ENCODE peak calls at places on chromosomes 1 and 21, in four cellular contexts. T is hepatocyte, J is ascending aorta, I is HCT116. M is an unnamed sample. For H3K9me3, the result is how much of the 10 kb centered on the place peaks cover.

GRCh38 chr1:234972411-234973191 is 156.0 kb downstream of the TOMM20 start:
- DNase-seq in T (no peak), J (peak), I (no peak), M (no peak)

GRCh38 chr21:16082038-16082816 is 352.4 kb downstream of the USP25 start:
- DNase-seq in T (peak), J (no peak), I (no peak), M (no peak)

GRCh38 chr1:66402194-66402593 is 131.8 kb upstream of the SGIP1 start:
- DNase-seq in T (no peak), J (peak), I (no peak), M (peak)

GRCh38 chr1:114334297-114334696 is 176.7 kb downstream of the TRIM33 start:
- DNase-seq in T (no peak), J (no peak), I (no peak), M (no peak)

GRCh38 chr21:46114963-46115362 is 17.1 kb downstream of the COL6A2 start:
- DNase-seq in T (no peak), J (peak), I (no peak), M (peak)

GRCh38 chr1:12075195-12076114 is 12.4 kb downstream of the TNFRSF8 start:
- DNase-seq in T (peak), J (no peak), I (no peak), M (no peak)

GRCh38 chr1:117466761-117467160 is 99.5 kb downstream of the MAN1A2 start:
- DNase-seq in T (no peak), J (no peak), I (no peak), M (no peak)

GRCh38 chr1:85148524-85149250 is 52.1 kb downstream of the SYDE2 start:
- DNase-seq in T (no peak), J (no peak), I (no peak), M (no peak)

GRCh38 chr1:241081473-241081872 is 275.5 kb downstream of the RGS7 start:
- DNase-seq in T (no peak), J (no peak), I (no peak), M (no peak)

GRCh38 chr1:225655509-225656258 is 2.8 kb upstream of the ENAH start:
- DNase-seq in T (peak), J (peak), I (peak), M (peak)

GRCh38 chr1:221766210-221766609 is 24.3 kb upstream of the DUSP10 start:
- DNase-seq in T (no peak), J (no peak), I (no peak), M (no peak)

GRCh38 chr1:6899141-6899540 is 113.9 kb downstream of the CAMTA1 start:
- DNase-seq in T (no peak), J (no peak), I (no peak), M (no peak)

GRCh38 chr1:12617511-12617900 is 504 bp downstream of the DHRS3 start:
- DNase-seq in T (peak), J (no peak), I (no peak), M (no peak)

GRCh38 chr1:15714438-15715136 is 21.5 kb upstream of the SLC25A34 start:
- DNase-seq in T (no peak), J (no peak), I (no peak), M (no peak)

GRCh38 chr1:212013672-212014071 is 21.7 kb downstream of the INTS7 start:
- DNase-seq in T (no peak), J (no peak), I (no peak), M (no peak)

GRCh38 chr1:201790261-201790660 is 38.7 kb upstream of the IPO9 start:
- DNase-seq in T (no peak), J (peak), I (no peak), M (no peak)

GRCh38 chr1:53971718-53972117 is 25.6 kb downstream of the LRRC42 start:
- DNase-seq in T (no peak), J (no peak), I (no peak), M (no peak)

GRCh38 chr21:41426656-41427311 is 745 bp downstream of the MX1 start:
- DNase-seq in T (no peak), J (no peak), I (no peak), M (no peak)

GRCh38 chr1:22751124-22751531 is 40.5 kb downstream of the EPHB2 start:
- DNase-seq in T (no peak), J (no peak), I (no peak), M (no peak)

GRCh38 chr21:43361493-43362296 is 65.2 kb downstream of the SIK1 start:
- DNase-seq in T (peak), J (no peak), I (no peak), M (no peak)

GRCh38 chr1:235908742-235909520 is 42.2 kb upstream of the LYST start:
- DNase-seq in T (no peak), J (peak), I (peak), M (peak)

GRCh38 chr1:119220980-119221379 is 80.5 kb upstream of the WARS2 start:
- DNase-seq in T (no peak), J (no peak), I (no peak), M (no peak)

GRCh38 chr1:55682198-55682597 is 467.0 kb upstream of the USP24 start:
- DNase-seq in T (no peak), J (no peak), I (no peak), M (no peak)

GRCh38 chr21:38712076-38712475 is 93.7 kb upstream of the ETS2 start:
- DNase-seq in T (peak), J (peak), I (peak), M (no peak)

GRCh38 chr1:2585318-2586092 is 1.1 kb upstream of the PRXL2B start:
- DNase-seq in T (peak), J (peak), I (no peak), M (peak)

GRCh38 chr1:32536117-32536516 is 3.1 kb upstream of the ZBTB8A start:
- DNase-seq in T (no peak), J (no peak), I (no peak), M (no peak)

GRCh38 chr1:70727891-70728443 is 316.9 kb downstream of the CTH start:
- DNase-seq in T (no peak), J (no peak), I (no peak), M (no peak)

GRCh38 chr1:227889047-227889862 is 58.5 kb downstream of the WNT9A start:
- DNase-seq in T (peak), J (peak), I (no peak), M (no peak)

GRCh38 chr21:35905973-35906357 is 154.4 kb downstream of the SETD4 start:
- DNase-seq in T (no peak), J (no peak), I (no peak), M (no peak)

GRCh38 chr21:35909456-35910178 is 150.7 kb downstream of the SETD4 start:
- DNase-seq in T (no peak), J (no peak), I (no peak), M (no peak)

GRCh38 chr21:35906587-35906986 is 153.7 kb downstream of the SETD4 start:
- DNase-seq in T (no peak), J (no peak), I (no peak), M (no peak)

GRCh38 chr21:35908311-35909078 is 151.8 kb downstream of the SETD4 start:
- DNase-seq in T (no peak), J (no peak), I (no peak), M (no peak)

GRCh38 chr21:35904995-35905972 is 155.0 kb downstream of the SETD4 start:
- DNase-seq in T (no peak), J (no peak), I (no peak), M (no peak)
- H3K9me3 ChIP-seq in T (under half), J (under half), I (under half), M (under half)

GRCh38 chr1:156524481-156524869 is 23.9 kb upstream of the MEF2D start:
- DNase-seq in T (no peak), J (no peak), I (no peak), M (no peak)
- H3K4me3 ChIP-seq in T (no peak), J (no peak), I (no peak), M (no peak)

GRCh38 chr1:62337785-62338631 is 18.8 kb upstream of the KANK4 start:
- DNase-seq in T (no peak), J (no peak), I (no peak), M (no peak)

GRCh38 chr1:62336638-62337534 is 17.7 kb upstream of the KANK4 start:
- DNase-seq in T (no peak), J (no peak), I (no peak), M (no peak)

GRCh38 chr1:62335656-62336055 is 16.4 kb upstream of the KANK4 start:
- DNase-seq in T (no peak), J (no peak), I (no peak), M (no peak)

GRCh38 chr1:62334434-62334833 is 15.2 kb upstream of the KANK4 start:
- DNase-seq in T (no peak), J (no peak), I (no peak), M (no peak)

DNA sequence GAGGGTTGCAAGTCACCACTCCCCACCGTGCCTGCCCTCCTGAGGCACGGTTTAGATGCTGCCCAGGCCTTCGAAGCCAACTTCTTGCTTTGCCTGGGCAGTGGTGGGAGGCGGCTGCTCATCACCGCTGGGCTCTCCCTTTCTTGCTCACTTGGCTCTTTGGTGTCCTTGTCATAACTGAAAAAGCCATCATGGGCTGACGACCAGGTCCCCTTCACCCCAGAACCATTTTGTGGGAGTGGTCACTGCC is 18.2 kb upstream of the KANK4 start:
- DNase-seq in T (no peak), J (no peak), I (no peak), M (no peak)
- H3K27ac ChIP-seq in T (no peak), J (no peak), I (no peak), M (no peak)

DNA sequence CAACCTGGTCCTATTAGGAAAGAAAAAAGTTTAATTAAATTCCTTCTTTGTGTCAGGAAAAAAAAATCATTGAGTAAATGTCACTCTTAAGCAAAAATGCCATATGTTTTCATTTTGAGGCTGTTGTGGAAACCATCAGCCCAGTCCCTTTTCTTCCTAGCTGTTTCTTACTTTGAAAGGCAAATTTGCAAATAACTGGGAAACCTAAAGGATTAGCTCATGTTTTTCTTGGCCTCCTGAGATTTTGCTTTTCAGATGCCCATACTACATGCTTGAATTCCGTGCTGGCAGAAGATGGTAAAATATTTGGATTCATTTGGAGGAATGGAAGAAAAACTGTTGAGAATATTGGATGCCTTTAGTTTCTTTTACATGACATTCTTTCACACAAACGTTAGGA is 182.1 kb upstream of the ADAMTS5 start:
- DNase-seq in T (no peak), J (no peak), I (no peak), M (no peak)
- H3K9me3 ChIP-seq in T (under half), J (under half), I (under half), M (under half)

DNA sequence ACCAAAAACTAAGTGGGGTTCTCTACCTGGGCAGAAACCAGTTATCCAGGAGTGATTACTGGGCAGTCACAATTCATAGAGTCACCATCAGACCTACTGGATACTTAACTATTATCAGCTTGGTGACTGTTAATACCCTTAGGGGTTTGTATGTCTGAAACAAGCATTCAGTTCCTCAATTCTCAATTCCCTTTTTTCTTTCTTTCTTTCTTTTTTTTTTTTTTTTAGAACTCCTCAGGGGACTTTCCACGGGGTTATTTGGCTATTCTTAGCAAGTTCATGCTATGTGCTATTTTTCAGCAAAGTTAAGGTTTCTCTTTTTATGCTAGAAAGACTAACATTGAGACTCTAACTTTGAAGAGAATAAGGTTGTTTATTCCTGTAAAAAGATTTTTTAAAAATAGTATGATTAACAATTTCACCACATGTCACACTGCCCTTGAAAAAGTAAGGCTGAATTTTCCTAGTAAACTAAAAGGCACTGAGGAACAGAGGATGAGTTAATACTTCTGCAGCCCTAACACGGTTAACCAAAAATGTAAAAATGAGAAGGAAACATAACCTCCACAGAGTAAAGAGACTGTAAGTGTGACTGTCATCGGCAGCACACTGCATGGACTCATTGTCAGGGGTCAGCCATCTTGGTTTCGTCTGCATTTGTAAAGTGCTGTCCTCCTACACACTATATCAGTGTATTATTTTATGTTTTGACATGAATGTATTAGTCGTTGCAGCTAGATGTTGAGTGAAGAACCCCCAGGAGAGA is 310.2 kb downstream of the NTNG1 start:
- DNase-seq in T (no peak), J (no peak), I (no peak), M (no peak)
- H3K4me3 ChIP-seq in T (no peak), J (no peak), I (no peak), M (no peak)

DNA sequence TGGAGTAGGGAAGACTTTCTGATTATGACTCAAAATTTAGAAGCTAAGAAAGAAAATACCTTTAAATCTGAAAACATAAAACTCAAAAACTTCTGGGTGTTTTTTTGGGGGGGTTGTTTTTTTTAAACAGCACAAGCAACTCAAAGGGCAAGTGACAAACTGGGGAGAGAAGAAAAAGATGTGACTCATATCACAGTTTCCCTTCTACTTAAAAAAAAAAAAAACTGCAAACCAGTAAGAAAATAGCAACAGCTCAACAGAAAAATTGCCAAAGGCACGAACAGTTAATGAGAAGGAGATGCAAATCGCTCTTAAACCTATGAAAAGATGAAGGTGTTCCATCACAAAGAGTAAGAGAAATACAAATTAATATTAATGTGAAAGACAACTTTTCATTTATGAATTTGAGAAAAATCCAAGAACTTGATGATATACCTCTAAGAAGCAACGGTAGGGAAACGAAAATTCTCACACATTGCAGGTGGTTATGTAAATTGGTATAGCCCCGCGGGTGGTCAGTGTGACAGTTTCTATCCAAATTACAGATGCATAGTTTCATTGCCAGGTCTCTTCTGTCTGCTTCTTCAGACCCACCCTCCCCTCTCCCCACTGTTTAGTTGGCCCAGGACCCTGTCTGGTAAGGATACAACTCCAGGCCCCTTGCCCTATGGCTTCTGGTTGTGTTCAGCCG is 9.0 kb downstream of the IFNAR2 start:
- DNase-seq in T (no peak), J (no peak), I (no peak), M (no peak)
- H3K27ac ChIP-seq in T (no peak), J (no peak), I (no peak), M (no peak)

GRCh38 chr21:14080040-14080763 is 130.6 kb downstream of the LIPI start:
- DNase-seq in T (no peak), J (no peak), I (no peak), M (no peak)
- H3K9me3 ChIP-seq in T (under half), J (under half), I (under half), M (under half)

DNA sequence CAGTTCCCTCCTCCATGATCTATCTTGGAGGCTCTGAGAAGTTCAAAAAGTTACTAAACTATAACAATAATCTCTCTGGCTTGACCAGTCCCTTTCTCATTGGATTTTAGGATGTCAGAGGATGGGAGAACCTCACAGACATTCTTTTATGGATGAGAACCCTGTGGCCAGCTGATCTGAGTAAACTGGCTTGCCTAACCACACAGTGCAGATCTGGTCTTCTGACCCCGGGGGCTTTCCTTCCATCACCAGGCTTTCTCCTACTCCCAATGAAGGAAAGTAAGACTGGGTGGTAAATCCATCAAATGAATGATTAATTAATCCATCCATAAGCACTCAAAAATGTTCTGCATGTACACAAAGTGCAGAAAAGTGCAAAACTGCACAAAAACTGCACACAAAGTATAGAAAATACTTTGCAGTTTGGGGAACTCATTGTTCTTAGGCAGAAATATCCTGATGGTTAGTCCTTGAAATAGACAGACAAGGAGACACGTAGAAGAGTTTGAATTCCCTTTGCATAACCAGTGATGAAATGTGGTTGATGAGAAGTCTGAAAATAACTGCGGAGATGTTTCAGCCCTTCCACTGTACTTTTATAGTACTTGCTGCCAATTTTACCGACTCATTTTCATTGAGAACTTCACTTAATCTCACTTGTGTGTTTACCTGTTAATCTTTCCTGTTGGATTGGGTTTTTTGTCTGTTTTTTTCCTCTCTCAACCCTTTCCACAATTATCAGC is 2.5 kb upstream of the F3 start:
- DNase-seq in T (no peak), J (no peak), I (no peak), M (no peak)
- H3K4me3 ChIP-seq in T (no peak), J (peak), I (no peak), M (no peak)